ENCODE peak calls at places on chromosomes 11 and 22, in ten cellular contexts. One of them, this sample, is unnamed. For H3K4me1, the result is how much of the 10 kb centered on the place peaks cover.

GRCh38 chr22:26702906-26703830 is 45.8 kb downstream of the MIAT start:
- DNase-seq in fibroblast of lung: peak
- DNase-seq in Peyer's patch: no peak
- DNase-seq in iPS DF 6.9: no peak
- DNase-seq in OCI-LY7: no peak
- DNase-seq in PC-3: peak
- DNase-seq in HCT116: no peak
- DNase-seq in tibial nerve: no peak
- DNase-seq in cardiac muscle cell: no peak
- DNase-seq in left lung: no peak
- DNase-seq in this sample: no peak

GRCh38 chr22:39526736-39527171 is 5.8 kb downstream of the RPS19BP1 start:
- DNase-seq in fibroblast of lung: no peak
- DNase-seq in Peyer's patch: peak
- DNase-seq in iPS DF 6.9: no peak
- DNase-seq in OCI-LY7: peak
- DNase-seq in PC-3: no peak
- DNase-seq in HCT116: no peak
- DNase-seq in tibial nerve: no peak
- DNase-seq in cardiac muscle cell: no peak
- DNase-seq in left lung: peak
- DNase-seq in this sample: no peak

GRCh38 chr22:43509337-43509736 is 97.5 kb downstream of the MPPED1 start:
- DNase-seq in fibroblast of lung: no peak
- DNase-seq in Peyer's patch: no peak
- DNase-seq in iPS DF 6.9: no peak
- DNase-seq in OCI-LY7: no peak
- DNase-seq in PC-3: no peak
- DNase-seq in HCT116: no peak
- DNase-seq in tibial nerve: no peak
- DNase-seq in cardiac muscle cell: no peak
- DNase-seq in left lung: no peak
- DNase-seq in this sample: no peak

GRCh38 chr11:11993814-11994213 is 14.6 kb downstream of the DKK3 start:
- DNase-seq in fibroblast of lung: peak
- DNase-seq in Peyer's patch: no peak
- DNase-seq in iPS DF 6.9: no peak
- DNase-seq in OCI-LY7: no peak
- DNase-seq in PC-3: peak
- DNase-seq in HCT116: peak
- DNase-seq in tibial nerve: no peak
- DNase-seq in cardiac muscle cell: peak
- DNase-seq in left lung: no peak
- DNase-seq in this sample: peak

GRCh38 chr22:25368271-25368670 is 148.8 kb downstream of the CRYBB2 start:
- DNase-seq in fibroblast of lung: peak
- DNase-seq in Peyer's patch: no peak
- DNase-seq in iPS DF 6.9: no peak
- DNase-seq in OCI-LY7: no peak
- DNase-seq in PC-3: peak
- DNase-seq in HCT116: no peak
- DNase-seq in tibial nerve: no peak
- DNase-seq in cardiac muscle cell: peak
- DNase-seq in left lung: peak
- DNase-seq in this sample: peak

GRCh38 chr22:17063372-17064106 is 21.3 kb upstream of the IL17RA start:
- DNase-seq in fibroblast of lung: peak
- DNase-seq in Peyer's patch: no peak
- DNase-seq in iPS DF 6.9: no peak
- DNase-seq in OCI-LY7: no peak
- DNase-seq in PC-3: no peak
- DNase-seq in HCT116: no peak
- DNase-seq in tibial nerve: no peak
- DNase-seq in cardiac muscle cell: peak
- DNase-seq in left lung: no peak
- DNase-seq in this sample: peak

GRCh38 chr11:22169833-22170232 is 23.1 kb upstream of the ANO5 start:
- DNase-seq in fibroblast of lung: no peak
- DNase-seq in Peyer's patch: no peak
- DNase-seq in iPS DF 6.9: no peak
- DNase-seq in OCI-LY7: peak
- DNase-seq in PC-3: peak
- DNase-seq in HCT116: no peak
- DNase-seq in tibial nerve: no peak
- DNase-seq in cardiac muscle cell: no peak
- DNase-seq in left lung: no peak
- DNase-seq in this sample: no peak

GRCh38 chr22:37777122-37777687 is 30.5 kb upstream of the GCAT start:
- DNase-seq in fibroblast of lung: peak
- DNase-seq in Peyer's patch: peak
- DNase-seq in iPS DF 6.9: no peak
- DNase-seq in OCI-LY7: peak
- DNase-seq in PC-3: peak
- DNase-seq in HCT116: peak
- DNase-seq in tibial nerve: peak
- DNase-seq in cardiac muscle cell: peak
- DNase-seq in left lung: no peak
- DNase-seq in this sample: no peak

GRCh38 chr11:130451261-130452019 is 3.0 kb downstream of the ADAMTS15 start:
- DNase-seq in fibroblast of lung: peak
- DNase-seq in Peyer's patch: no peak
- DNase-seq in iPS DF 6.9: no peak
- DNase-seq in OCI-LY7: no peak
- DNase-seq in PC-3: peak
- DNase-seq in HCT116: no peak
- DNase-seq in tibial nerve: peak
- DNase-seq in cardiac muscle cell: peak
- DNase-seq in left lung: no peak
- DNase-seq in this sample: no peak

GRCh38 chr22:29877620-29878019 is 5.4 kb upstream of the MTMR3 start:
- DNase-seq in fibroblast of lung: no peak
- DNase-seq in Peyer's patch: no peak
- DNase-seq in iPS DF 6.9: no peak
- DNase-seq in OCI-LY7: no peak
- DNase-seq in PC-3: no peak
- DNase-seq in HCT116: no peak
- DNase-seq in tibial nerve: no peak
- DNase-seq in cardiac muscle cell: peak
- DNase-seq in left lung: no peak
- DNase-seq in this sample: peak

GRCh38 chr22:49692499-49693225 is 135.0 kb downstream of the BRD1 start:
- DNase-seq in fibroblast of lung: no peak
- DNase-seq in Peyer's patch: no peak
- DNase-seq in iPS DF 6.9: no peak
- DNase-seq in OCI-LY7: no peak
- DNase-seq in PC-3: no peak
- DNase-seq in HCT116: no peak
- DNase-seq in tibial nerve: no peak
- DNase-seq in cardiac muscle cell: no peak
- DNase-seq in left lung: no peak
- DNase-seq in this sample: no peak

GRCh38 chr11:82676483-82677094 is 57.1 kb downstream of the FAM181B start:
- DNase-seq in fibroblast of lung: no peak
- DNase-seq in Peyer's patch: no peak
- DNase-seq in iPS DF 6.9: no peak
- DNase-seq in OCI-LY7: peak
- DNase-seq in PC-3: peak
- DNase-seq in HCT116: no peak
- DNase-seq in tibial nerve: no peak
- DNase-seq in cardiac muscle cell: no peak
- DNase-seq in left lung: no peak
- DNase-seq in this sample: peak

GRCh38 chr11:2447253-2447950 is 2.6 kb downstream of the KCNQ1 start:
- DNase-seq in fibroblast of lung: no peak
- DNase-seq in Peyer's patch: no peak
- DNase-seq in iPS DF 6.9: no peak
- DNase-seq in OCI-LY7: no peak
- DNase-seq in PC-3: no peak
- DNase-seq in HCT116: no peak
- DNase-seq in tibial nerve: no peak
- DNase-seq in cardiac muscle cell: no peak
- DNase-seq in left lung: peak
- DNase-seq in this sample: no peak

GRCh38 chr11:2446590-2447252 is 1.9 kb downstream of the KCNQ1 start:
- DNase-seq in fibroblast of lung: no peak
- DNase-seq in Peyer's patch: peak
- DNase-seq in iPS DF 6.9: no peak
- DNase-seq in OCI-LY7: peak
- DNase-seq in PC-3: no peak
- DNase-seq in HCT116: no peak
- DNase-seq in tibial nerve: no peak
- DNase-seq in cardiac muscle cell: no peak
- DNase-seq in left lung: peak
- DNase-seq in this sample: no peak

GRCh38 chr11:2444301-2445106 is at the start of the genes KCNQ1 and TRPM5:
- DNase-seq in fibroblast of lung: no peak
- DNase-seq in Peyer's patch: peak
- DNase-seq in iPS DF 6.9: no peak
- DNase-seq in OCI-LY7: peak
- DNase-seq in PC-3: peak
- DNase-seq in HCT116: peak
- DNase-seq in tibial nerve: no peak
- DNase-seq in cardiac muscle cell: no peak
- DNase-seq in left lung: peak
- DNase-seq in this sample: no peak

GRCh38 chr11:2445107-2445947 is 519 bp downstream of the KCNQ1 start:
- DNase-seq in fibroblast of lung: no peak
- DNase-seq in Peyer's patch: no peak
- DNase-seq in iPS DF 6.9: no peak
- DNase-seq in OCI-LY7: no peak
- DNase-seq in PC-3: no peak
- DNase-seq in HCT116: no peak
- DNase-seq in tibial nerve: no peak
- DNase-seq in cardiac muscle cell: no peak
- DNase-seq in left lung: peak
- DNase-seq in this sample: no peak

DNA sequence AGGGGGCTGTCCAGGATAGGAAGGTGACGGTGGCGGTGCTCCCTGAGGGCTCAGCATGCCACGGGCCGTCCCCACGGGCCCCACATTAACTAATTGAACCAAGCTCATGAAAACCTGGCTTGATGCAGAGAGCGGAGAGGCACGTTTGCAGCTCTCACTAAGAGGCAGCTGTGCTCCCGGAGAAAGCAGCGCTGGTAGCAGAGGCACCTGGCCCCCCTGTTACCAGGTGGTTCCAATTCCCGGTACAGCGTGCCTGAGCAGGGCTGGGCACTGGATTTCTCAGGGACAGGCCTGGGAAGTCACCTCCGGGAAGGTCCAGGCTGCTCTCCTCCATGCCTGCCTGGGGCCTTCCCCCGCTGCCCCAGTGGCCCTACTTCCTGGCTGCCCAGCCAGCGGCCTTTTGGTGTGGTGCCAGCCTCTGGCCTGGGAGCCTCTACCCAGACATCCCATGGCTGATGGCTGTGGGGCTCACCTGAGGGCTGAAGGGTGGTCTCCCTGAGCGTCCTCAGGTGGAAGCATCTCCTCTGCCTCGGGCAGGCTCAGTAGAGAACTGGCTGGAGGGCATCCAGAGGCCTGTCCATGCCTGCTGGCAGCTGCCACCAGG is 1.2 kb downstream of the KCNQ1 start:
- DNase-seq in fibroblast of lung: no peak
- DNase-seq in Peyer's patch: no peak
- DNase-seq in iPS DF 6.9: no peak
- DNase-seq in OCI-LY7: no peak
- DNase-seq in PC-3: no peak
- DNase-seq in HCT116: no peak
- DNase-seq in tibial nerve: no peak
- DNase-seq in cardiac muscle cell: no peak
- DNase-seq in left lung: peak
- DNase-seq in this sample: no peak
- H3K4me3 ChIP-seq in fibroblast of lung: no peak
- H3K4me3 ChIP-seq in Peyer's patch: peak
- H3K4me3 ChIP-seq in iPS DF 6.9: no peak
- H3K4me3 ChIP-seq in OCI-LY7: no peak
- H3K4me3 ChIP-seq in PC-3: no peak
- H3K4me3 ChIP-seq in HCT116: peak
- H3K4me3 ChIP-seq in tibial nerve: peak
- H3K4me3 ChIP-seq in cardiac muscle cell: no peak
- H3K4me3 ChIP-seq in left lung: peak
- H3K4me3 ChIP-seq in this sample: no peak

DNA sequence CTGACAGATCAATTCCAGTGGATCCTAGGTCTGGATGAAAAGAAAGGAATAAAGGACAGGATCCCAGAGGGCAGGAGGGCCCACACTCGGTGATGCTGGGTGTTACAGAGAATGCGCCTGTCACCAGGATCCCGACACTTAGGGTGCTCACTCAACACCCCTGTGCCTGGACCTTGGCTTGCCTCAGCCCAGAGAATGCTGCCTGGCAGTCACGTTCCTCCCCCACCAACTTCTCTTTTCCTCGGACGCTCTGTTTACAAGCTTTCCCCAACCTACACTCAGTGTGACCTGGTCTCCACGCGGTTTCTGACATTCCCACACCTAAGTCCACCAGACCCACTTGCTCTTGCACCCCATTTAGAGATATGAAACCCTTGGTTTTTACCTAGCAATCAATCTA is 38.0 kb upstream of the ETS1 start:
- DNase-seq in fibroblast of lung: no peak
- DNase-seq in Peyer's patch: peak
- DNase-seq in iPS DF 6.9: no peak
- DNase-seq in OCI-LY7: peak
- DNase-seq in PC-3: no peak
- DNase-seq in HCT116: no peak
- DNase-seq in tibial nerve: no peak
- DNase-seq in cardiac muscle cell: no peak
- DNase-seq in left lung: no peak
- DNase-seq in this sample: no peak
- H3K27ac ChIP-seq in fibroblast of lung: no peak
- H3K27ac ChIP-seq in Peyer's patch: peak
- H3K27ac ChIP-seq in iPS DF 6.9: no peak
- H3K27ac ChIP-seq in OCI-LY7: peak
- H3K27ac ChIP-seq in PC-3: no peak
- H3K27ac ChIP-seq in HCT116: no peak
- H3K27ac ChIP-seq in tibial nerve: no peak
- H3K27ac ChIP-seq in cardiac muscle cell: no peak
- H3K27ac ChIP-seq in left lung: peak
- H3K27ac ChIP-seq in this sample: no peak

GRCh38 chr22:46047841-46048595 is 71.1 kb upstream of the WNT7B start:
- DNase-seq in fibroblast of lung: no peak
- DNase-seq in Peyer's patch: no peak
- DNase-seq in iPS DF 6.9: no peak
- DNase-seq in OCI-LY7: no peak
- DNase-seq in PC-3: no peak
- DNase-seq in HCT116: no peak
- DNase-seq in tibial nerve: peak
- DNase-seq in cardiac muscle cell: no peak
- DNase-seq in left lung: peak
- DNase-seq in this sample: no peak
- H3K4me1 ChIP-seq in fibroblast of lung: under half
- H3K4me1 ChIP-seq in Peyer's patch: half or more
- H3K4me1 ChIP-seq in iPS DF 6.9: under half
- H3K4me1 ChIP-seq in OCI-LY7: under half
- H3K4me1 ChIP-seq in PC-3: under half
- H3K4me1 ChIP-seq in HCT116: under half
- H3K4me1 ChIP-seq in tibial nerve: under half
- H3K4me1 ChIP-seq in cardiac muscle cell: under half
- H3K4me1 ChIP-seq in left lung: half or more
- H3K4me1 ChIP-seq in this sample: under half

DNA sequence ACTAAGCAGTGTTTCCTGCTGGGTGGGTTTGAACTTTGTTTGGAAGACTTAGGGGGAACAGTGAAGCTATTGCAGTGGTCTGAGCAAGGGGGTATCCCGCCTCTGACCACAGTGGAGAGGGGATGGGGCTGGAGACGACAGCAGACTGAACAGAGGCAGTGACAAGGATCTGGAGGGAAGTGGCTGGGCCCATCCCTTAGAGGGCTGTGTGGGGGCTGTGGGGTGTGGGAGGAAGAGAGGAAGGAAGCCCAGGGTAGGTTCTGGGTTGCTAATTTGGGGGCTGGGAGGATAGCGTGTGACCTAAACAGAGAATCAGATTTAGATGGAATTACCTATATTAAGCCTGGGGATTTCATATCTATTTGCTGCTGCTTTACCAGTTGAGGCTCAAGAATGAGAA is 70.7 kb downstream of the BMAL1 start:
- DNase-seq in fibroblast of lung: no peak
- DNase-seq in Peyer's patch: no peak
- DNase-seq in iPS DF 6.9: no peak
- DNase-seq in OCI-LY7: no peak
- DNase-seq in PC-3: no peak
- DNase-seq in HCT116: no peak
- DNase-seq in tibial nerve: no peak
- DNase-seq in cardiac muscle cell: no peak
- DNase-seq in left lung: no peak
- DNase-seq in this sample: no peak
- H3K4me3 ChIP-seq in fibroblast of lung: no peak
- H3K4me3 ChIP-seq in Peyer's patch: no peak
- H3K4me3 ChIP-seq in iPS DF 6.9: no peak
- H3K4me3 ChIP-seq in OCI-LY7: no peak
- H3K4me3 ChIP-seq in PC-3: no peak
- H3K4me3 ChIP-seq in HCT116: no peak
- H3K4me3 ChIP-seq in tibial nerve: no peak
- H3K4me3 ChIP-seq in cardiac muscle cell: no peak
- H3K4me3 ChIP-seq in left lung: no peak
- H3K4me3 ChIP-seq in this sample: no peak